ENCODE peak calls at places on chromosomes 5 and 9, in nine cellular contexts. P is progenitor cell of endocrine pancreas, M is tibial nerve, D is uterus, E is mesothelial cell of epicardium, U is breast epithelium, I is AG10803, F is GM12878, H is mammary epithelial cell. G is an unnamed sample.
A peak's percentile ranks its signal among the peaks of the same experiment; 100 is the strongest.

GRCh38 chr5:168023190-168023589 is 268.3 kb upstream of the WWC1 start:
- DNase-seq in P (no peak), M (peak; percentile 23), D (no peak), E (no peak), U (peak; percentile 40), I (peak; percentile 75), F (no peak), H (no peak), G (no peak)

GRCh38 chr5:134648425-134649162 is at the start of gene SEC24A:
- DNase-seq in P (peak; percentile 77), M (peak; percentile 73), D (peak; percentile 80), E (peak; percentile 84), U (peak; percentile 84), I (peak; percentile 89), F (no peak), H (peak; percentile 96), G (peak; percentile 86)

GRCh38 chr9:89790542-89791109 is 185.8 kb downstream of the GADD45G start:
- DNase-seq in P (no peak), M (no peak), D (no peak), E (no peak), U (no peak), I (no peak), F (no peak), H (peak; percentile 32), G (no peak)

GRCh38 chr5:152364899-152365298 is 40.2 kb downstream of the NMUR2 start:
- DNase-seq in P (no peak), M (no peak), D (no peak), E (no peak), U (no peak), I (no peak), F (no peak), H (no peak), G (no peak)

GRCh38 chr5:69213513-69214215 is 21.0 kb upstream of the CDK7 start:
- DNase-seq in P (no peak), M (no peak), D (no peak), E (no peak), U (no peak), I (peak; percentile 74), F (no peak), H (peak; percentile 54), G (no peak)

GRCh38 chr9:129568560-129569505 is 52.1 kb downstream of the C9orf50 start:
- DNase-seq in P (peak; percentile 86), M (no peak), D (peak; percentile 59), E (peak; percentile 46), U (no peak), I (peak; percentile 42), F (no peak), H (no peak), G (no peak)

GRCh38 chr5:176533390-176533789 is 3.8 kb downstream of the RNF44 start:
- DNase-seq in P (no peak), M (no peak), D (no peak), E (no peak), U (no peak), I (no peak), F (no peak), H (no peak), G (no peak)

GRCh38 chr9:89873801-89874200 is 269.0 kb downstream of the GADD45G start:
- DNase-seq in P (no peak), M (no peak), D (peak; percentile 6), E (no peak), U (no peak), I (no peak), F (no peak), H (no peak), G (peak; percentile 7)

GRCh38 chr9:109817146-109817845 is 37.3 kb downstream of the PALM2AKAP2 start:
- DNase-seq in P (no peak), M (no peak), D (no peak), E (no peak), U (no peak), I (peak; percentile 76), F (no peak), H (peak; percentile 69), G (no peak)

GRCh38 chr9:127393680-127394079 is 3.3 kb upstream of the SLC2A8 start:
- DNase-seq in P (no peak), M (no peak), D (no peak), E (no peak), U (no peak), I (peak; percentile 24), F (no peak), H (peak; percentile 9), G (no peak)

GRCh38 chr5:502325-503079 is 21.7 kb downstream of the SLC9A3 start:
- DNase-seq in P (no peak), M (no peak), D (no peak), E (no peak), U (no peak), I (no peak), F (no peak), H (no peak), G (no peak)

GRCh38 chr5:135497971-135498661 is 37.6 kb downstream of the NEUROG1 start:
- DNase-seq in P (no peak), M (no peak), D (no peak), E (no peak), U (no peak), I (no peak), F (no peak), H (no peak), G (no peak)

GRCh38 chr5:106875591-106876297 is 795.0 kb downstream of the EFNA5 start:
- DNase-seq in P (no peak), M (peak; percentile 29), D (no peak), E (no peak), U (no peak), I (peak; percentile 48), F (no peak), H (peak; percentile 30), G (no peak)

GRCh38 chr5:67971223-67971830 is 244.2 kb upstream of the PIK3R1 start:
- DNase-seq in P (no peak), M (peak; percentile 46), D (peak; percentile 36), E (no peak), U (no peak), I (peak; percentile 90), F (no peak), H (no peak), G (no peak)

GRCh38 chr5:154317916-154318315 is 127.4 kb downstream of the GALNT10 start:
- DNase-seq in P (no peak), M (no peak), D (no peak), E (no peak), U (no peak), I (no peak), F (no peak), H (no peak), G (no peak)

DNA sequence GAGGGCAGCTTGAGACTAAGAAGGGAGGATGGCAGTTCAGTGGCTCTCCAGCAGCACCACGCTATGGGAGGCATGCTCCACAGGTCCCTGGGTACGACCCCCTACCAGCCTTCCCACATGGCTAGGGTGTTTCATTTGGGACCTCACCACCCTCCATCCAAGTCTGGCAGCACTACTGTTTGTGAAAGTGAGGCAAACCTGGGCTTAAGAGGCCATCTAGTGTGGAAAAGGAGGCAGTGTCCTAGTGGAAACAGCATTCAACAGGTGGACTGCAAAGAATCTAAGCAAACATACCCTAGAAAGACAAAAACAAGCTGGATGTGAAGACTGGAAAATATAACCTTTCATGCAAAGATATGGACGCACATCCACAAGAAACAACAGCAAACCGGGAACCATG is 4.8 kb upstream of the C5orf47 start:
- DNase-seq in P (no peak), M (no peak), D (no peak), E (no peak), U (no peak), I (no peak), F (no peak), H (no peak), G (no peak)
- TF ChIP-seq CTCF in P (peak; percentile 57), M (no peak), D (peak; percentile 10), E (no peak), U (peak; percentile 35), I (peak; percentile 43), F (peak; percentile 30), H (peak; percentile 54), G (no peak)

DNA sequence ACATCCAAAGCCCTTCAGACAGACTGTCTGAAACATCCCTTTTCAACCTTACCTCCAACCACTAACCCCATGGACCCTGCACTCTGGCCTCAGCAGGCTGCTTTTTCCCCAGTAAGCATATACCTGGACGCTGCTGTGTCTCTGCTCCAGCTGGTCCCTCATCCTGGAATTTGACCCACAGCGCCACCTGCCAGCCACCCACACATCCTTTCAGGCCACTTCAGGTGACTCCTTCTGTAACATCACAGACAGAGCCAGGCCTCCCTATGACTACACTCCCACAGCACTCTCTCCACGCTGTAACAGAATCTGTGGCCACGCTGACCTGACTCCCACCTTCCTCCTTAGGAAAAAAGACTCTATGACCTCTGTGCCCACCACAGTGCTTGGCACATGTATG is 3.4 kb downstream of the MGAT1 start:
- DNase-seq in P (peak; percentile 32), M (no peak), D (no peak), E (no peak), U (no peak), I (no peak), F (no peak), H (no peak), G (no peak)
- TF ChIP-seq CTCF in P (peak; percentile 66), M (no peak), D (no peak), E (no peak), U (no peak), I (peak; percentile 13), F (peak; percentile 14), H (peak; percentile 62), G (no peak)

DNA sequence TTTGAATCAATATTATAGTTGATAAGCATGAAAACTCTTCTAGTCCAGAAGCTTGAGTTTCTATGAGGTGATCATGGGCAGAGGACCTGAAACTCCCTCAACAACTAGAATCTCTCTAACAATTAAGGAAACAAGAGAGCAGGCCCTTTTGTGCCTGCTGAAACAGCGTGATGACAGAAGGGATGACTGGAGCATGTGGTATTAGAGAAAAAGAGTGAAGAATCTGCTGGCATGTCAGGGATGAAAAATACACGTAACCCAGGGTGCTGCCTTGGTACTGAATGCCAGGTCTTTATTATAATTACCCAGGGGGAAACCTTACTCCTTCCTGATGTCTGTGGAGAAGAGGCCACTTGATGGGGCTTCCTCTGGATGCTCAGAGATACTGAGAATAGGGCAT is 167.8 kb downstream of the CRB2 start:
- DNase-seq in P (no peak), M (no peak), D (no peak), E (no peak), U (no peak), I (no peak), F (no peak), H (no peak), G (no peak)
- TF ChIP-seq CTCF in P (no peak), M (no peak), D (no peak), E (no peak), U (no peak), I (no peak), F (no peak), H (no peak), G (no peak)

GRCh38 chr5:164326219-164326618 is 820.8 kb downstream of the MAT2B start:
- DNase-seq in P (no peak), M (no peak), D (no peak), E (no peak), U (no peak), I (no peak), F (no peak), H (no peak), G (no peak)
- TF ChIP-seq CTCF in P (no peak), M (no peak), D (no peak), E (peak; percentile 28), U (no peak), I (no peak), F (peak; percentile 28), H (peak; percentile 37), G (no peak)

GRCh38 chr5:40774626-40775025 is 18.9 kb upstream of the TTC33 start:
- DNase-seq in P (no peak), M (no peak), D (no peak), E (no peak), U (no peak), I (no peak), F (no peak), H (no peak), G (no peak)
- TF ChIP-seq CTCF in P (no peak), M (no peak), D (no peak), E (no peak), U (no peak), I (no peak), F (no peak), H (no peak), G (no peak)